ENCODE peak calls at places on chromosomes 13 and 19, in eight cellular contexts. S is GM23248, F is neural progenitor cell, V is IMR-90, X is PC-3, Q is neuronal stem cell, Y is colonic mucosa, T is NT2/D1. L is an unnamed sample.

GRCh38 chr13:23984541-23984940 is 87.2 kb upstream of the C1QTNF9B start:
- DNase-seq in S (no peak), F (no peak), V (no peak), X (peak; percentile 88), Q (no peak), Y (no peak), T (no peak), L (no peak)

GRCh38 chr19:33446156-33446917 is 72.8 kb downstream of the CEBPG start:
- DNase-seq in S (peak; percentile 75), F (no peak), V (peak; percentile 57), X (no peak), Q (no peak), Y (no peak), T (no peak), L (peak; percentile 49)

GRCh38 chr13:96982672-96983071 is 11.6 kb downstream of the OXGR1 start:
- DNase-seq in S (peak; percentile 50), F (no peak), V (no peak), X (no peak), Q (no peak), Y (no peak), T (no peak), L (no peak)

GRCh38 chr19:41951686-41952172 is 7.4 kb downstream of the RABAC1 start:
- DNase-seq in S (peak; percentile 59), F (peak; percentile 85), V (peak; percentile 65), X (peak; percentile 87), Q (peak; percentile 85), Y (peak; percentile 91), T (peak; percentile 62), L (peak; percentile 85)

GRCh38 chr13:84191199-84191598 is 308.9 kb upstream of the SLITRK1 start:
- DNase-seq in S (peak; percentile 3), F (no peak), V (no peak), X (no peak), Q (no peak), Y (no peak), T (no peak), L (no peak)

GRCh38 chr19:5978606-5979552 is 939 bp upstream of the RANBP3 start:
- DNase-seq in S (no peak), F (no peak), V (no peak), X (no peak), Q (no peak), Y (no peak), T (no peak), L (no peak)

GRCh38 chr19:11203194-11204075 is 6.1 kb upstream of the KANK2 start:
- DNase-seq in S (peak; percentile 82), F (peak; percentile 79), V (peak; percentile 71), X (peak; percentile 79), Q (peak; percentile 53), Y (peak; percentile 75), T (no peak), L (peak; percentile 94)

GRCh38 chr13:114044486-114044885 is 70.6 kb upstream of the C13orf46 start:
- DNase-seq in S (peak; percentile 29), F (no peak), V (peak; percentile 40), X (no peak), Q (no peak), Y (no peak), T (no peak), L (no peak)

GRCh38 chr13:48873598-48873997 is 102.1 kb upstream of the FNDC3A start:
- DNase-seq in S (peak; percentile 68), F (peak; percentile 18), V (peak; percentile 59), X (peak; percentile 63), Q (no peak), Y (no peak), T (peak; percentile 85), L (no peak)

GRCh38 chr13:42653694-42654093 is 79.7 kb downstream of the TNFSF11 start:
- DNase-seq in S (no peak), F (no peak), V (no peak), X (no peak), Q (no peak), Y (no peak), T (no peak), L (no peak)
- H3K4me3 ChIP-seq in S (no peak overlapping the region), F (no peak overlapping the region), V (no peak overlapping the region), X (no peak overlapping the region), Q (no peak overlapping the region), Y (no peak overlapping the region), T (no peak overlapping the region), L (no peak overlapping the region)

GRCh38 chr19:45503909-45504308 is 3.4 kb upstream of the VASP start:
- DNase-seq in S (no peak), F (no peak), V (no peak), X (no peak), Q (no peak), Y (no peak), T (no peak), L (no peak)

GRCh38 chr19:45506991-45507863 is at the start of gene VASP:
- DNase-seq in S (peak; percentile 93), F (peak; percentile 84), V (peak; percentile 77), X (peak; percentile 86), Q (peak; percentile 59), Y (peak; percentile 96), T (peak; percentile 65), L (peak; percentile 94)

GRCh38 chr19:45506246-45506990 is 861 bp upstream of the VASP start:
- DNase-seq in S (peak; percentile 96), F (peak; percentile 96), V (peak; percentile 88), X (peak; percentile 86), Q (peak; percentile 88), Y (peak; percentile 98), T (peak; percentile 84), L (peak; percentile 98)

GRCh38 chr19:45505151-45505995 is 1.9 kb upstream of the VASP start:
- DNase-seq in S (peak; percentile 64), F (no peak), V (peak; percentile 58), X (no peak), Q (no peak), Y (no peak), T (no peak), L (no peak)

GRCh38 chr19:45505996-45506245 is 1.4 kb upstream of the VASP start:
- DNase-seq in S (no peak), F (no peak), V (no peak), X (no peak), Q (no peak), Y (no peak), T (no peak), L (no peak)
- H3K9ac ChIP-seq in S (peak overlapping the region; percentile 86), F (no peak overlapping the region), V (peak overlapping the region; percentile 19), X (peak overlapping the region; percentile 90), Q (no peak overlapping the region), Y (peak overlapping the region; percentile 82), T (peak overlapping the region; percentile 54), L (peak overlapping the region; percentile 35)

GRCh38 chr19:54162241-54162805 is 2.8 kb upstream of the LENG1 start:
- DNase-seq in S (peak; percentile 87), F (peak; percentile 83), V (peak; percentile 44), X (peak; percentile 86), Q (no peak), Y (peak; percentile 94), T (no peak), L (peak; percentile 96)

GRCh38 chr19:54162884-54163283 is 3.4 kb upstream of the LENG1 start:
- DNase-seq in S (no peak), F (no peak), V (no peak), X (no peak), Q (no peak), Y (no peak), T (no peak), L (peak; percentile 72)

GRCh38 chr19:54160182-54160811 is 776 bp upstream of the LENG1 start:
- DNase-seq in S (peak; percentile 77), F (peak; percentile 59), V (peak; percentile 57), X (peak; percentile 43), Q (no peak), Y (peak; percentile 46), T (no peak), L (peak; percentile 80)

GRCh38 chr19:54159352-54160181 is at the start of gene LENG1:
- DNase-seq in S (peak; percentile 100), F (peak; percentile 100), V (peak; percentile 100), X (peak; percentile 100), Q (peak; percentile 100), Y (peak; percentile 99), T (peak; percentile 98), L (peak; percentile 100)

DNA sequence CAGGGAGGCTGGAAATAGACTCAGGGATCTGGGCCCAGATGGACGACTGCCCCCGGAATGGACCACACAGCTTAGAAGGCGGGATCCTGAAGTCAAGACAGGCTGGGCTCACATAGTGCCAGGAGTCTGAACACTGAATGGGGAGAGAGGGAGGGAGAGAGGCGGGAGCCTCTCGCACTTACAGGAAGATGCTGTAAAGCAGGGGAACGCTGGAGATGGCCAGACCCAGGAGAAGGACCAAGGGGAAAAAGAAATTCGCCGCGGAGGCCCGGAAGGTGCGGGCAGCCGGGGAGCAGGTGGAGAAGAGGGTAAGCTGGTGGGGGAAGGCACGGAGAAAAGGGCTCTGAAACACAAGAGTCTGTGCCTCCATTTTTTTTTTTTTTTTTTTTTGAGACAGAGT is 1.4 kb upstream of the LENG1 start:
- DNase-seq in S (peak; percentile 32), F (no peak), V (no peak), X (peak; percentile 43), Q (no peak), Y (peak; percentile 41), T (no peak), L (peak; percentile 71)
- H3K4me3 ChIP-seq in S (peak overlapping the region; percentile 86), F (peak overlapping the region; percentile 74), V (no peak overlapping the region), X (peak overlapping the region; percentile 71), Q (peak overlapping the region; percentile 18), Y (peak overlapping the region; percentile 43), T (peak overlapping the region; percentile 67), L (no peak overlapping the region)

DNA sequence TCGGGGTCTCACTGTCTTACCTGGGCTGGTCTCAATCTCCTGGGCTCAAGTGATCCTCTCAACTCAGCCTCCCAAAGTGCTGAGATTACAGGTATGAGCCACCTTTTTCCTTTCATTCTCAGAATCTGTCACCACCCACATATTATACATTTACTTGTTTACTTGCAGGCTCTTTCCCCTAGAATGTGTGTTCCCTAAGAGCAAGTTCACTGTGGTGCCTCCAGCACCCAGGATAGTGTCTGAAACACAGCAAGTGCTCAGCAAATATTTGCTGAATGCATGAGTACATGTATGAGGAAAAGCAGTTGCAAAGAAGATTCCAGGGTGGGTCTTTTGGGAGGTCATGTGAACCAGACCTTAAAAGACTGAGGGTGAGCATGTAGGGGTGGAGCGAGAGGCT is 96.8 kb downstream of the RGCC start:
- DNase-seq in S (no peak), F (no peak), V (no peak), X (no peak), Q (no peak), Y (no peak), T (no peak), L (no peak)
- H3K9ac ChIP-seq in S (no peak overlapping the region), F (no peak overlapping the region), V (no peak overlapping the region), X (no peak overlapping the region), Q (no peak overlapping the region), Y (no peak overlapping the region), T (no peak overlapping the region), L (no peak overlapping the region)